ENCODE peak calls at places on chromosomes 1 and 21, in six cellular contexts. One of them, this sample, is unnamed.

GRCh38 chr1:94539496-94539895 is 2.1 kb downstream of the F3 start:
- DNase-seq in osteoblast: peak
- DNase-seq in fibroblast of lung: peak
- DNase-seq in GM23338: no peak
- DNase-seq in K562: no peak
- DNase-seq in fibroblast of villous mesenchyme: peak
- DNase-seq in this sample: no peak

GRCh38 chr1:48048064-48048463 is 50.9 kb upstream of the TRABD2B start:
- DNase-seq in fibroblast of lung: peak
- DNase-seq in K562: no peak
- DNase-seq in osteoblast: peak
- DNase-seq in GM23338: no peak
- DNase-seq in fibroblast of villous mesenchyme: peak
- DNase-seq in this sample: no peak

GRCh38 chr1:214439352-214440119 is 111.9 kb downstream of the PTPN14 start:
- DNase-seq in GM23338: peak
- DNase-seq in K562: no peak
- DNase-seq in fibroblast of villous mesenchyme: peak
- DNase-seq in osteoblast: no peak
- DNase-seq in fibroblast of lung: peak
- DNase-seq in this sample: no peak

GRCh38 chr1:167922023-167922422 is 8.1 kb upstream of the ADCY10 start:
- DNase-seq in GM23338: no peak
- DNase-seq in fibroblast of lung: peak
- DNase-seq in osteoblast: no peak
- DNase-seq in K562: no peak
- DNase-seq in fibroblast of villous mesenchyme: peak
- DNase-seq in this sample: no peak

GRCh38 chr21:30234643-30235042 is 18.7 kb upstream of the CLDN8 start:
- DNase-seq in K562: no peak
- DNase-seq in GM23338: no peak
- DNase-seq in osteoblast: no peak
- DNase-seq in fibroblast of lung: no peak
- DNase-seq in fibroblast of villous mesenchyme: peak
- DNase-seq in this sample: no peak

GRCh38 chr1:74396462-74396861 is 115.9 kb downstream of the LRRC53 start:
- DNase-seq in K562: no peak
- DNase-seq in osteoblast: no peak
- DNase-seq in fibroblast of villous mesenchyme: no peak
- DNase-seq in fibroblast of lung: no peak
- DNase-seq in GM23338: no peak
- DNase-seq in this sample: no peak

GRCh38 chr1:11693917-11694316 is 2.4 kb downstream of the DRAXIN start:
- DNase-seq in osteoblast: peak
- DNase-seq in fibroblast of villous mesenchyme: no peak
- DNase-seq in GM23338: no peak
- DNase-seq in fibroblast of lung: no peak
- DNase-seq in K562: no peak
- DNase-seq in this sample: no peak

GRCh38 chr1:94919241-94920030 is 7.5 kb downstream of the CNN3 start:
- DNase-seq in K562: no peak
- DNase-seq in fibroblast of lung: peak
- DNase-seq in fibroblast of villous mesenchyme: no peak
- DNase-seq in osteoblast: no peak
- DNase-seq in GM23338: no peak
- DNase-seq in this sample: no peak

GRCh38 chr1:38360807-38361206 is 314.2 kb upstream of the POU3F1 start:
- DNase-seq in fibroblast of villous mesenchyme: no peak
- DNase-seq in osteoblast: no peak
- DNase-seq in fibroblast of lung: no peak
- DNase-seq in GM23338: peak
- DNase-seq in K562: no peak
- DNase-seq in this sample: no peak

GRCh38 chr1:235650341-235651169 is 971 bp upstream of the GNG4 start:
- DNase-seq in fibroblast of villous mesenchyme: no peak
- DNase-seq in osteoblast: peak
- DNase-seq in fibroblast of lung: no peak
- DNase-seq in K562: no peak
- DNase-seq in GM23338: peak
- DNase-seq in this sample: peak

GRCh38 chr1:214514032-214514818 is 37.2 kb downstream of the PTPN14 start:
- DNase-seq in fibroblast of lung: peak
- DNase-seq in fibroblast of villous mesenchyme: peak
- DNase-seq in GM23338: peak
- DNase-seq in osteoblast: peak
- DNase-seq in K562: no peak
- DNase-seq in this sample: no peak

GRCh38 chr1:22712502-22713271 is 2.0 kb downstream of the EPHB2 start:
- DNase-seq in fibroblast of lung: peak
- DNase-seq in K562: no peak
- DNase-seq in osteoblast: peak
- DNase-seq in fibroblast of villous mesenchyme: peak
- DNase-seq in GM23338: no peak
- DNase-seq in this sample: no peak

GRCh38 chr1:218996362-218996761 is 177.3 kb upstream of the LYPLAL1 start:
- DNase-seq in osteoblast: no peak
- DNase-seq in fibroblast of villous mesenchyme: peak
- DNase-seq in GM23338: no peak
- DNase-seq in fibroblast of lung: no peak
- DNase-seq in K562: no peak
- DNase-seq in this sample: no peak

GRCh38 chr1:84145051-84145450 is 980 bp downstream of the PRKACB start:
- DNase-seq in osteoblast: no peak
- DNase-seq in K562: no peak
- DNase-seq in GM23338: no peak
- DNase-seq in fibroblast of villous mesenchyme: no peak
- DNase-seq in fibroblast of lung: peak
- DNase-seq in this sample: no peak

GRCh38 chr1:87953109-87953508 is 624.4 kb downstream of the LMO4 start:
- DNase-seq in fibroblast of villous mesenchyme: no peak
- DNase-seq in K562: no peak
- DNase-seq in GM23338: no peak
- DNase-seq in osteoblast: no peak
- DNase-seq in fibroblast of lung: peak
- DNase-seq in this sample: no peak

GRCh38 chr21:43331962-43332458 is 94.9 kb downstream of the SIK1 start:
- DNase-seq in osteoblast: peak
- DNase-seq in GM23338: no peak
- DNase-seq in fibroblast of villous mesenchyme: peak
- DNase-seq in K562: no peak
- DNase-seq in fibroblast of lung: peak
- DNase-seq in this sample: no peak

GRCh38 chr1:37255111-37255795 is 219.1 kb upstream of the ZC3H12A start:
- DNase-seq in fibroblast of villous mesenchyme: no peak
- DNase-seq in fibroblast of lung: no peak
- DNase-seq in K562: peak
- DNase-seq in osteoblast: no peak
- DNase-seq in GM23338: peak
- DNase-seq in this sample: peak

GRCh38 chr1:226939439-226940028 is 560 bp upstream of the COQ8A start:
- DNase-seq in GM23338: peak
- DNase-seq in osteoblast: peak
- DNase-seq in fibroblast of villous mesenchyme: no peak
- DNase-seq in fibroblast of lung: no peak
- DNase-seq in K562: peak
- DNase-seq in this sample: peak

GRCh38 chr1:194069831-194070218 is 883.4 kb upstream of the B3GALT2 start:
- DNase-seq in osteoblast: no peak
- DNase-seq in fibroblast of lung: no peak
- DNase-seq in fibroblast of villous mesenchyme: no peak
- DNase-seq in K562: no peak
- DNase-seq in GM23338: no peak
- DNase-seq in this sample: no peak

GRCh38 chr1:84164567-84165021 is 20.5 kb downstream of the PRKACB start:
- DNase-seq in fibroblast of villous mesenchyme: peak
- DNase-seq in GM23338: no peak
- DNase-seq in K562: no peak
- DNase-seq in osteoblast: no peak
- DNase-seq in fibroblast of lung: peak
- DNase-seq in this sample: no peak

GRCh38 chr1:178134061-178134460 is 40.2 kb downstream of the RASAL2 start:
- DNase-seq in GM23338: no peak
- DNase-seq in fibroblast of lung: peak
- DNase-seq in K562: no peak
- DNase-seq in osteoblast: peak
- DNase-seq in fibroblast of villous mesenchyme: peak
- DNase-seq in this sample: no peak

GRCh38 chr1:187641015-187641414 is 812.3 kb downstream of the PLA2G4A start:
- DNase-seq in fibroblast of villous mesenchyme: no peak
- DNase-seq in fibroblast of lung: no peak
- DNase-seq in GM23338: no peak
- DNase-seq in K562: no peak
- DNase-seq in osteoblast: no peak
- DNase-seq in this sample: no peak

GRCh38 chr1:24535021-24535424 is 20.9 kb upstream of the NCMAP start:
- DNase-seq in K562: no peak
- DNase-seq in GM23338: peak
- DNase-seq in fibroblast of villous mesenchyme: no peak
- DNase-seq in osteoblast: no peak
- DNase-seq in fibroblast of lung: no peak
- DNase-seq in this sample: no peak

GRCh38 chr1:210360852-210361477 is 32.3 kb downstream of the HHAT start:
- DNase-seq in osteoblast: peak
- DNase-seq in GM23338: peak
- DNase-seq in fibroblast of lung: peak
- DNase-seq in K562: no peak
- DNase-seq in fibroblast of villous mesenchyme: peak
- DNase-seq in this sample: no peak
- TF ChIP-seq CTCF in osteoblast: peak
- TF ChIP-seq CTCF in GM23338: peak
- TF ChIP-seq CTCF in fibroblast of lung: peak
- TF ChIP-seq CTCF in K562: peak
- TF ChIP-seq CTCF in fibroblast of villous mesenchyme: peak
- TF ChIP-seq CTCF in this sample: peak

DNA sequence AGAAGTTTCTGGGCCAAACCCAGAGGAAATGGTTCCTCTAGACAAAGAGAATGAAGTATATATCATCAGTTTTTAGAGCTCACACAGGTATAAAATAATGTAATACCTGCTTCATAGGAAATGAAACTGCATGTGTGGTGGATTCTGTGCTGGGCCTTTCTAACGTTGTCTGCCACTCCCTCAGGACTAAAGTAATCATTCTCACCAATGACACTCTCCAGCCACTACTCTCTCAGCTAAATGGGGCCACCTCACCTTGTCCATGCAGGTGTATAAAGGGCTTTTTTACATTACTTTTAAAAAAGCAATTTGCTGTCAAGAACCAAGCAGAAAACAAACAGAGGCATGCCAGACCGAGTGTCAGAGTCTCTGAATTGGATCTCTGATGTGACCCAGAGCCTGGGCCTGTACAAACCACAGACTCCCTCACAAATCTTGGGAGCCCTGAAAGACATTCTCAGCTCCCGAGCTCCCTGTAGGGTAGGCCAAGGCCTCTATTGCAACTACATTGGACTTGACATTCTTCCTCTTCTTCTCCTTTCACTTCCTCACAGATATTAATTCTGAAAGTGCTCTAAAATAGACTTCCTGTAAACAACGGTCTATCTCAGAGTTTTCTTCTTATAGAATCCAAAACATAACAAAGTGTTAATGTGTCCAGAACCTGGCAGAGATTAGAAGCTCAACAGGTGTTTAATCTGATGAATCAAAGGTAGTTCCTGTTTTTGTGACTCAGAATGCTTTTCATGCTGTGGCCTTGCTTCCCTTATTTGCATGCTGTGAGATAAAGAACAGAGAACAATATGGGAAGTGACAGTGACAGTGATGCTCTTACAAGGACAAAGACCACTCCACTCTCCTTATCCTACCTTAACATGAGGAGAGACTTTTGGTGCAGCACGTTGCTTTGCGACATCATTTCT is 8.6 kb downstream of the AIM2 start:
- DNase-seq in GM23338: no peak
- DNase-seq in osteoblast: no peak
- DNase-seq in fibroblast of villous mesenchyme: no peak
- DNase-seq in fibroblast of lung: no peak
- DNase-seq in K562: no peak
- DNase-seq in this sample: no peak
- TF ChIP-seq CTCF in GM23338: no peak
- TF ChIP-seq CTCF in osteoblast: no peak
- TF ChIP-seq CTCF in fibroblast of villous mesenchyme: no peak
- TF ChIP-seq CTCF in fibroblast of lung: no peak
- TF ChIP-seq CTCF in K562: no peak
- TF ChIP-seq CTCF in this sample: no peak

DNA sequence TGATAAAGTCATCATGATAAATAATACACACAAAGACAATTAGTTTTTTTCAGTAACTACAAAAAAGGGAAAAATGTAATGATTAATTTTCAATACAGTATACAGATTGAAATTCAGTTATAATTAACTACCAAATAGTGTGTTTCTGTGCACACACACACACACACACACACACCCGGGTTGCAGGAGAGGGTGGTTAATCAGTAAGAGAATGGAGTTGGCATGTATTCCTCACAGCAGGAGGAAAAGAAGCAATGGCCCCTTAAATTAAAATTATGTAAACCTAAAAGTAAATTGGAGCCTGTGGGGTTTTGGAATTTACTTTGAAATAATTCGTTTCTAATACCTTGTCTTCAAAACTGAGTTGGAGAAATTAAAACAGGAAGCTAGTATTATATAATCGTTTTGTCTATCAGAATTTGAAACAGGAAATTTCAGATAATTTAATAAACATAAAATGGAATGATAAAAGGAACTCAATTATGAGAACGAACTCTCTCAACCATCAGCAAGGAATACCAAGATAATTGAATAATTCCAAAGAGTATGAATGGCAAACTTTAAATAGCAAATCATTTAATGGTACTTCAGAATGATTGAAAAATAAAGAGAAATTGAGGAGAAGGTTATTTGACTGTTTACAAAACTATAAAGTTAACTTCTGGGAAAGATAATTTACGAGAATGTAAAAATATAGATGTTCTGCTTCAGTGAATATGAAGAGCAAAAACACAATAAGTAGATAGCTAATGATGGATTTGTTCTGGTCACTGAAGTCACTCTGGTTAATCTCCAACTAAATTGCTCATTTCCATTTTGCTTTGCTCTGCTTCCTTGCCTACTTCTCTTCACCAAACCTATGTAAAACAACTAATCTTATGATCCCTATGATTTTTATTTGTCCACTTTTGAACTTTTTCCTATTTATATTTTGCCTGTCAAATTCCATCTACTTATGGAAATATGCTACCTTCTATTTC is 547.9 kb upstream of the ZP4 start:
- DNase-seq in K562: no peak
- DNase-seq in fibroblast of villous mesenchyme: no peak
- DNase-seq in fibroblast of lung: no peak
- DNase-seq in GM23338: no peak
- DNase-seq in osteoblast: no peak
- DNase-seq in this sample: no peak
- TF ChIP-seq CTCF in K562: no peak
- TF ChIP-seq CTCF in fibroblast of villous mesenchyme: no peak
- TF ChIP-seq CTCF in fibroblast of lung: no peak
- TF ChIP-seq CTCF in GM23338: no peak
- TF ChIP-seq CTCF in osteoblast: no peak
- TF ChIP-seq CTCF in this sample: no peak

DNA sequence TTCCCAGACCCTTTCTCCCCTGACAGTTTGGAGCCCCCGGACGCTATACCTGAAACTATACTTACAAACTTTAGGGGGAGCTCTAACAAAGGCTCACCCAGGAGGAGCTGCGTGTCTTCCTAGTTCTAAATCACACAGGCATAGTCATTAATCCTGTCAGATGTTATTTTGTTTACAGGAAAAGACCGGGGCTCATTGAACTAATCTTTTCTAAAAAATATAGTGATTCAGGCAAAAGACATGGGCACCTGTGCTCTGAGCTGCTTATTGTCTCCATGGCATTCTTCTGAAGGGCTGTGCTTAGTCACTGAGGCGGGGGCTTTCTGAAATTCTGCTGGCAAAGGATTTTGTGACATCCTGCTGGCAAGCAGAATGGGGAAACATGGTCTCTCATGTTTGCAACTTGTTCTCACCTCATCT is 1577.0 kb downstream of the NCAM2 start:
- DNase-seq in K562: peak
- DNase-seq in osteoblast: no peak
- DNase-seq in fibroblast of lung: no peak
- DNase-seq in GM23338: peak
- DNase-seq in fibroblast of villous mesenchyme: no peak
- DNase-seq in this sample: peak
- TF ChIP-seq CTCF in K562: peak
- TF ChIP-seq CTCF in osteoblast: no peak
- TF ChIP-seq CTCF in fibroblast of lung: no peak
- TF ChIP-seq CTCF in GM23338: peak
- TF ChIP-seq CTCF in fibroblast of villous mesenchyme: no peak
- TF ChIP-seq CTCF in this sample: peak